ENCODE peak calls at places on chromosome 19, in five cellular contexts. One of them, this sample, is unnamed.

GRCh38 chr19:18780631-18781030 is 10.5 kb downstream of the COMP start:
- DNase-seq in mesendoderm: no peak
- DNase-seq in activated T-helper 9 cell treated with anti-CD3 and anti-CD28 coated beads, Interleukin-2, amount 50 U/mL, for 16 hours: no peak
- DNase-seq in osteocyte: no peak
- DNase-seq in body of pancreas: no peak
- DNase-seq in this sample: peak

GRCh38 chr19:17658666-17659065 is 29.5 kb downstream of the UNC13A start:
- DNase-seq in mesendoderm: no peak
- DNase-seq in body of pancreas: no peak
- DNase-seq in osteocyte: no peak
- DNase-seq in activated T-helper 9 cell treated with anti-CD3 and anti-CD28 coated beads, Interleukin-2, amount 50 U/mL, for 16 hours: no peak
- DNase-seq in this sample: no peak

GRCh38 chr19:36198116-36198515 is 16.3 kb downstream of the ZNF565 start:
- DNase-seq in osteocyte: no peak
- DNase-seq in body of pancreas: no peak
- DNase-seq in activated T-helper 9 cell treated with anti-CD3 and anti-CD28 coated beads, Interleukin-2, amount 50 U/mL, for 16 hours: no peak
- DNase-seq in mesendoderm: no peak
- DNase-seq in this sample: no peak

GRCh38 chr19:10420444-10421239 is at the start of gene PDE4A:
- DNase-seq in activated T-helper 9 cell treated with anti-CD3 and anti-CD28 coated beads, Interleukin-2, amount 50 U/mL, for 16 hours: no peak
- DNase-seq in osteocyte: no peak
- DNase-seq in body of pancreas: no peak
- DNase-seq in mesendoderm: peak
- DNase-seq in this sample: peak

GRCh38 chr19:6087074-6087506 is 23.2 kb downstream of the RFX2 start:
- DNase-seq in osteocyte: no peak
- DNase-seq in activated T-helper 9 cell treated with anti-CD3 and anti-CD28 coated beads, Interleukin-2, amount 50 U/mL, for 16 hours: no peak
- DNase-seq in mesendoderm: peak
- DNase-seq in body of pancreas: no peak
- DNase-seq in this sample: peak

GRCh38 chr19:44824758-44825157 is 15.9 kb downstream of the BCAM start:
- DNase-seq in mesendoderm: no peak
- DNase-seq in activated T-helper 9 cell treated with anti-CD3 and anti-CD28 coated beads, Interleukin-2, amount 50 U/mL, for 16 hours: no peak
- DNase-seq in osteocyte: no peak
- DNase-seq in body of pancreas: peak
- DNase-seq in this sample: no peak

GRCh38 chr19:632228-633067 is 889 bp downstream of the POLRMT start:
- DNase-seq in mesendoderm: peak
- DNase-seq in osteocyte: no peak
- DNase-seq in body of pancreas: no peak
- DNase-seq in activated T-helper 9 cell treated with anti-CD3 and anti-CD28 coated beads, Interleukin-2, amount 50 U/mL, for 16 hours: peak
- DNase-seq in this sample: peak

GRCh38 chr19:50036905-50037304 is 11.1 kb downstream of the ZNF473 start:
- DNase-seq in mesendoderm: no peak
- DNase-seq in body of pancreas: no peak
- DNase-seq in activated T-helper 9 cell treated with anti-CD3 and anti-CD28 coated beads, Interleukin-2, amount 50 U/mL, for 16 hours: no peak
- DNase-seq in osteocyte: no peak
- DNase-seq in this sample: no peak

GRCh38 chr19:4633140-4633967 is 6.0 kb upstream of the TNFAIP8L1 start:
- DNase-seq in activated T-helper 9 cell treated with anti-CD3 and anti-CD28 coated beads, Interleukin-2, amount 50 U/mL, for 16 hours: peak
- DNase-seq in body of pancreas: peak
- DNase-seq in osteocyte: no peak
- DNase-seq in mesendoderm: peak
- DNase-seq in this sample: peak

GRCh38 chr19:447816-448546 is 12.9 kb downstream of the SHC2 start:
- DNase-seq in osteocyte: no peak
- DNase-seq in mesendoderm: no peak
- DNase-seq in activated T-helper 9 cell treated with anti-CD3 and anti-CD28 coated beads, Interleukin-2, amount 50 U/mL, for 16 hours: no peak
- DNase-seq in body of pancreas: no peak
- DNase-seq in this sample: no peak

GRCh38 chr19:1591421-1592022 is 1.1 kb downstream of the MBD3 start:
- DNase-seq in body of pancreas: peak
- DNase-seq in osteocyte: no peak
- DNase-seq in mesendoderm: peak
- DNase-seq in activated T-helper 9 cell treated with anti-CD3 and anti-CD28 coated beads, Interleukin-2, amount 50 U/mL, for 16 hours: no peak
- DNase-seq in this sample: no peak

GRCh38 chr19:19444694-19445155 is 39.2 kb downstream of the GATAD2A start:
- DNase-seq in osteocyte: no peak
- DNase-seq in body of pancreas: peak
- DNase-seq in activated T-helper 9 cell treated with anti-CD3 and anti-CD28 coated beads, Interleukin-2, amount 50 U/mL, for 16 hours: no peak
- DNase-seq in mesendoderm: peak
- DNase-seq in this sample: no peak

GRCh38 chr19:51427220-51427619 is 9.8 kb upstream of the SIGLEC10 start:
- DNase-seq in activated T-helper 9 cell treated with anti-CD3 and anti-CD28 coated beads, Interleukin-2, amount 50 U/mL, for 16 hours: no peak
- DNase-seq in body of pancreas: no peak
- DNase-seq in osteocyte: no peak
- DNase-seq in mesendoderm: no peak
- DNase-seq in this sample: no peak

GRCh38 chr19:9306443-9306842 is 3.2 kb downstream of the ZNF699 start:
- DNase-seq in osteocyte: no peak
- DNase-seq in body of pancreas: no peak
- DNase-seq in activated T-helper 9 cell treated with anti-CD3 and anti-CD28 coated beads, Interleukin-2, amount 50 U/mL, for 16 hours: no peak
- DNase-seq in mesendoderm: no peak
- DNase-seq in this sample: no peak

GRCh38 chr19:2636897-2637683 is 65.4 kb downstream of the GNG7 start:
- DNase-seq in osteocyte: peak
- DNase-seq in body of pancreas: peak
- DNase-seq in activated T-helper 9 cell treated with anti-CD3 and anti-CD28 coated beads, Interleukin-2, amount 50 U/mL, for 16 hours: peak
- DNase-seq in mesendoderm: peak
- DNase-seq in this sample: peak

GRCh38 chr19:42071247-42071646 is 1.2 kb upstream of the GRIK5 start:
- DNase-seq in body of pancreas: no peak
- DNase-seq in activated T-helper 9 cell treated with anti-CD3 and anti-CD28 coated beads, Interleukin-2, amount 50 U/mL, for 16 hours: no peak
- DNase-seq in osteocyte: no peak
- DNase-seq in mesendoderm: no peak
- DNase-seq in this sample: no peak

GRCh38 chr19:46357846-46358583 is 11.1 kb downstream of the PPP5C start:
- DNase-seq in mesendoderm: no peak
- DNase-seq in osteocyte: no peak
- DNase-seq in activated T-helper 9 cell treated with anti-CD3 and anti-CD28 coated beads, Interleukin-2, amount 50 U/mL, for 16 hours: no peak
- DNase-seq in body of pancreas: no peak
- DNase-seq in this sample: no peak